ENCODE peak calls at places on chromosomes 3 and 15, in six cellular contexts. One of them, this sample, is unnamed.
A peak's percentile ranks its signal among the peaks of the same experiment; 100 is the strongest.

GRCh38 chr3:119240101-119240581 is 537 bp downstream of the B4GALT4 start:
- DNase-seq in K562: peak; percentile 27
- DNase-seq in endothelial cell of umbilical vein: no peak
- DNase-seq in GM12878: no peak
- DNase-seq in HepG2: peak; percentile 77
- DNase-seq in A549: peak; percentile 64
- DNase-seq in this sample: no peak

GRCh38 chr3:168081856-168082255 is 13.9 kb downstream of the GOLIM4 start:
- DNase-seq in endothelial cell of umbilical vein: no peak
- DNase-seq in A549: no peak
- DNase-seq in GM12878: no peak
- DNase-seq in HepG2: no peak
- DNase-seq in K562: no peak
- DNase-seq in this sample: no peak

GRCh38 chr15:39774688-39775267 is 7.9 kb downstream of the FSIP1 start:
- DNase-seq in endothelial cell of umbilical vein: no peak
- DNase-seq in K562: no peak
- DNase-seq in HepG2: no peak
- DNase-seq in GM12878: no peak
- DNase-seq in A549: no peak
- DNase-seq in this sample: peak; percentile 19

GRCh38 chr3:52441122-52441771 is 3.7 kb downstream of the SEMA3G start:
- DNase-seq in endothelial cell of umbilical vein: no peak
- DNase-seq in A549: no peak
- DNase-seq in HepG2: no peak
- DNase-seq in K562: no peak
- DNase-seq in GM12878: no peak
- DNase-seq in this sample: no peak

GRCh38 chr3:194869482-194870169 is 183.9 kb downstream of the FAM43A start:
- DNase-seq in HepG2: no peak
- DNase-seq in endothelial cell of umbilical vein: peak; percentile 54
- DNase-seq in GM12878: no peak
- DNase-seq in K562: no peak
- DNase-seq in A549: peak; percentile 50
- DNase-seq in this sample: peak; percentile 20

GRCh38 chr15:89822951-89823701 is 8.5 kb upstream of the ANPEP start:
- DNase-seq in A549: no peak
- DNase-seq in K562: no peak
- DNase-seq in HepG2: no peak
- DNase-seq in endothelial cell of umbilical vein: no peak
- DNase-seq in GM12878: no peak
- DNase-seq in this sample: peak; percentile 83

GRCh38 chr3:138854204-138854603 is 19.5 kb upstream of the PIK3CB start:
- DNase-seq in K562: no peak
- DNase-seq in HepG2: peak; percentile 50
- DNase-seq in A549: no peak
- DNase-seq in GM12878: no peak
- DNase-seq in endothelial cell of umbilical vein: peak; percentile 78
- DNase-seq in this sample: no peak

GRCh38 chr3:52385157-52385556 is 59.7 kb downstream of the SEMA3G start:
- DNase-seq in HepG2: peak; percentile 42
- DNase-seq in A549: peak; percentile 64
- DNase-seq in K562: peak; percentile 79
- DNase-seq in endothelial cell of umbilical vein: peak; percentile 26
- DNase-seq in GM12878: no peak
- DNase-seq in this sample: peak; percentile 65

GRCh38 chr15:92623435-92623834 is 32.1 kb downstream of the FAM174B start:
- DNase-seq in GM12878: no peak
- DNase-seq in HepG2: no peak
- DNase-seq in K562: no peak
- DNase-seq in A549: no peak
- DNase-seq in endothelial cell of umbilical vein: no peak
- DNase-seq in this sample: no peak

GRCh38 chr15:55008397-55008796 is 188.3 kb downstream of the RSL24D1 start:
- DNase-seq in endothelial cell of umbilical vein: no peak
- DNase-seq in A549: no peak
- DNase-seq in K562: no peak
- DNase-seq in HepG2: no peak
- DNase-seq in GM12878: no peak
- DNase-seq in this sample: no peak

GRCh38 chr3:129360224-129360623 is 68.2 kb downstream of the EFCAB12 start:
- DNase-seq in GM12878: no peak
- DNase-seq in A549: no peak
- DNase-seq in K562: no peak
- DNase-seq in HepG2: no peak
- DNase-seq in endothelial cell of umbilical vein: no peak
- DNase-seq in this sample: no peak

DNA sequence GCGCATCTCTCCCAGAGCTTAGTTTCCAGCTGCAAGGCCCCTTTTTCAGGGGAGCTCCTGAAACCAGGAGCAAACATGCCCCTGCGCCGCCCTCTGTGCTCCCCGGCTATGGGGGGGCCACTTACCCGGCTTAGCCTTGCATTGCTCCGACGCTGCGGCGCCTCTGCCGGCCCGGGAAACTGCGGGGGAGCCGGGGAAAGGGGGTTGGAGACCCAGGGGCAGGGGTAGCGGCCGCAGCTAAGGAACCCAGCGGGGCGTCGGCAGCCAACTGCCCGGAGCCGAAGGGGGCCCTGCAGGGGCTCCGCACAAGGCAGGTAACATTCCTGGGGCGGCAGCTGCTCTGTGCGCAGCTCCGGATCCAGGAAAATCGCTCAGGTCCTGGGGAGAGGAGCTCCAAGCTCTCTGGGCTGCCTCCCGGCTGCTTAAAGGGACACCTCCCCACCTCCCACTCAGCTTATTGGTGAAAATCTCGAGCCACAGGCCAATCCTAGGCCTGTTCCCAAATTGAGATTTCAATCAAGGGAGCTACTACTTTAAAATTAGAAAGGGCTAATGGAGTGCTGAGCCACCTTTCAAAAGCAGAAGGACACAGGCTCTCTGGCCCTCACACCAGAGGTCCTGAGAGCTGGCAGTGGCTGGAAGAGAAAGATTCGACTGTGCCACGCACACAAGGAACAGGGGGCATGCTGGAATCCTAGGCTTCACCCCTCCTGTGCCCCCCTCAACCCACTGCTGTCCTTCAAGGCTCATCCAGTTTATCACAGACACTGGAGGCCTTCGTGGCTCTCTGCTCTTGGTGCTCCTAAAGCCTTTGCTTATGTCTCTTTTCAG is 42.7 kb upstream of the PRICKLE2 start:
- DNase-seq in endothelial cell of umbilical vein: peak; percentile 11
- DNase-seq in K562: no peak
- DNase-seq in HepG2: no peak
- DNase-seq in A549: no peak
- DNase-seq in GM12878: no peak
- DNase-seq in this sample: no peak
- H3K4me3 ChIP-seq in endothelial cell of umbilical vein: peak overlapping the region; percentile 14
- H3K4me3 ChIP-seq in K562: no peak overlapping the region
- H3K4me3 ChIP-seq in HepG2: peak overlapping the region; percentile 57
- H3K4me3 ChIP-seq in A549: no peak overlapping the region
- H3K4me3 ChIP-seq in GM12878: no peak overlapping the region
- H3K4me3 ChIP-seq in this sample: no peak overlapping the region

GRCh38 chr3:193452338-193452737 is 73.8 kb upstream of the ATP13A5 start:
- DNase-seq in HepG2: no peak
- DNase-seq in GM12878: no peak
- DNase-seq in endothelial cell of umbilical vein: peak; percentile 4
- DNase-seq in K562: no peak
- DNase-seq in A549: no peak
- DNase-seq in this sample: no peak
- TF ChIP-seq CTCF in HepG2: peak; percentile 14
- TF ChIP-seq CTCF in GM12878: no peak
- TF ChIP-seq CTCF in endothelial cell of umbilical vein: peak; percentile 4
- TF ChIP-seq CTCF in K562: no peak
- TF ChIP-seq CTCF in A549: no peak
- TF ChIP-seq CTCF in this sample: no peak

GRCh38 chr15:78148392-78149067 is 632 bp upstream of the IDH3A start:
- DNase-seq in HepG2: no peak
- DNase-seq in K562: no peak
- DNase-seq in A549: no peak
- DNase-seq in GM12878: no peak
- DNase-seq in endothelial cell of umbilical vein: no peak
- DNase-seq in this sample: peak; percentile 24

GRCh38 chr15:78146437-78147154 is 2.6 kb upstream of the IDH3A start:
- DNase-seq in endothelial cell of umbilical vein: no peak
- DNase-seq in A549: no peak
- DNase-seq in K562: no peak
- DNase-seq in GM12878: no peak
- DNase-seq in HepG2: no peak
- DNase-seq in this sample: peak; percentile 43

GRCh38 chr15:78147566-78147965 is 1.6 kb upstream of the IDH3A start:
- DNase-seq in HepG2: no peak
- DNase-seq in A549: no peak
- DNase-seq in GM12878: no peak
- DNase-seq in endothelial cell of umbilical vein: no peak
- DNase-seq in K562: no peak
- DNase-seq in this sample: no peak

GRCh38 chr15:78149068-78149804 is at the start of gene IDH3A:
- DNase-seq in A549: peak; percentile 97
- DNase-seq in endothelial cell of umbilical vein: peak; percentile 95
- DNase-seq in HepG2: peak; percentile 88
- DNase-seq in K562: peak; percentile 99
- DNase-seq in GM12878: peak; percentile 80
- DNase-seq in this sample: peak; percentile 98

GRCh38 chr15:78149805-78150751 is 916 bp downstream of the IDH3A start:
- DNase-seq in K562: no peak
- DNase-seq in endothelial cell of umbilical vein: peak; percentile 36
- DNase-seq in HepG2: peak; percentile 25
- DNase-seq in GM12878: no peak
- DNase-seq in A549: peak; percentile 21
- DNase-seq in this sample: peak; percentile 27
- TF ChIP-seq MYC in K562: no peak
- TF ChIP-seq MYC in endothelial cell of umbilical vein: no peak
- TF ChIP-seq MYC in HepG2: no peak
- TF ChIP-seq MYC in GM12878: no peak
- TF ChIP-seq MYC in A549: no peak
- TF ChIP-seq MYC in this sample: no peak

DNA sequence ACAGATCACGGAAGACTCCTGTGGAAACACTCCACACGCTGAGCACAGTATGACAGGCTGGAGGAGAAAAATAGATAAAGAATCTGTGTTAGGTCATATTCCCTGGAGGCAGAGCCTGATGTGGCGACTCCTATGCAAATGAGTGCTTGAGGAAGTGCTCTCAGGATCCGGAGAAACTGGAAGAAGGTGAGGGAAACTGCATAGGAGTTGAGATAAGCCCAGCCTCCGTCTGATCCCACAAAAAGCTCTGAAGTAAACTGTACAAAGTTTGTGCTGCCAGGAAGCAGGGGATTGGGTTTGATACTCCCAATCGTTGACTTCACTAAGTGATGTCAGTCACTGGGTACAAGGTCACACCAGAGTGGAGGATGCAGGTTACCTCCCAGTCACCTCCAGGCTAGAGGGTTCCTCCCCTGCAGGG is 33.4 kb downstream of the OSBPL10 start:
- DNase-seq in A549: no peak
- DNase-seq in HepG2: no peak
- DNase-seq in endothelial cell of umbilical vein: no peak
- DNase-seq in K562: no peak
- DNase-seq in GM12878: no peak
- DNase-seq in this sample: no peak
- H3K4me3 ChIP-seq in A549: no peak overlapping the region
- H3K4me3 ChIP-seq in HepG2: no peak overlapping the region
- H3K4me3 ChIP-seq in endothelial cell of umbilical vein: no peak overlapping the region
- H3K4me3 ChIP-seq in K562: no peak overlapping the region
- H3K4me3 ChIP-seq in GM12878: no peak overlapping the region
- H3K4me3 ChIP-seq in this sample: no peak overlapping the region

DNA sequence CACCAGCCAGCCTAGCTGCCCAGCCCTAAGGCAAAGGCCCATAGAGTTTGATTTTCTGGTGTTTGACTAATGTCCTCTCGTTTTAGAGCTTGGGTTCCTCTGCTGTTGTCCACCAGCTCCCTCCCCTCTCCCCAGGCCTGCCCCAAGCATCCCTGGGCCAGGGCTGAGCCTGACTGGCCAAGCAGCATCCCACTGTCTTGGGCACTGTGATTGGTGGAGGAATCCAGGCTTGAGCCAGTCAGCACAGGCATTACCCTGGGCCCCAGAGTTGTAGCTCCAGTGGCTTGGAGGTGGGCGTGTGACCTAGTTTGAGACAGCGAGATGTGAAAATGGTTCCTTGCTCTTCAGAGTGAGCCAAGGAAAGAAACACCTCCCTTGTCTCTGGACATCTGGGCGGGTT is 155.3 kb upstream of the MEF2A start:
- DNase-seq in A549: no peak
- DNase-seq in K562: no peak
- DNase-seq in GM12878: no peak
- DNase-seq in HepG2: no peak
- DNase-seq in endothelial cell of umbilical vein: no peak
- DNase-seq in this sample: no peak
- TF ChIP-seq CTCF in A549: no peak
- TF ChIP-seq CTCF in K562: no peak
- TF ChIP-seq CTCF in GM12878: no peak
- TF ChIP-seq CTCF in HepG2: no peak
- TF ChIP-seq CTCF in endothelial cell of umbilical vein: no peak
- TF ChIP-seq CTCF in this sample: no peak

GRCh38 chr3:66267031-66267430 is 46.2 kb downstream of the SLC25A26 start:
- DNase-seq in endothelial cell of umbilical vein: no peak
- DNase-seq in HepG2: no peak
- DNase-seq in GM12878: no peak
- DNase-seq in K562: no peak
- DNase-seq in A549: no peak
- DNase-seq in this sample: no peak

GRCh38 chr3:66270314-66270713 is 49.5 kb downstream of the SLC25A26 start:
- DNase-seq in GM12878: no peak
- DNase-seq in HepG2: no peak
- DNase-seq in endothelial cell of umbilical vein: no peak
- DNase-seq in A549: no peak
- DNase-seq in K562: no peak
- DNase-seq in this sample: no peak

GRCh38 chr3:66268864-66269263 is 48.1 kb downstream of the SLC25A26 start:
- DNase-seq in A549: no peak
- DNase-seq in GM12878: no peak
- DNase-seq in HepG2: no peak
- DNase-seq in endothelial cell of umbilical vein: no peak
- DNase-seq in K562: no peak
- DNase-seq in this sample: no peak

GRCh38 chr3:66261318-66261717 is 40.5 kb downstream of the SLC25A26 start:
- DNase-seq in HepG2: no peak
- DNase-seq in GM12878: no peak
- DNase-seq in endothelial cell of umbilical vein: no peak
- DNase-seq in A549: no peak
- DNase-seq in K562: no peak
- DNase-seq in this sample: no peak

GRCh38 chr3:66265627-66266026 is 44.8 kb downstream of the SLC25A26 start:
- DNase-seq in K562: no peak
- DNase-seq in endothelial cell of umbilical vein: no peak
- DNase-seq in HepG2: no peak
- DNase-seq in A549: no peak
- DNase-seq in GM12878: no peak
- DNase-seq in this sample: no peak
- TF ChIP-seq MYC in K562: no peak
- TF ChIP-seq MYC in endothelial cell of umbilical vein: no peak
- TF ChIP-seq MYC in HepG2: no peak
- TF ChIP-seq MYC in A549: no peak
- TF ChIP-seq MYC in GM12878: no peak
- TF ChIP-seq MYC in this sample: no peak

This sample was measured in NB4.